ENCODE peak calls at places on chromosomes 5 and 9, in ten cellular contexts. E, S, X, P, U, N, Z, C, L and I are unnamed samples.

GRCh38 chr5:122076023-122076422 is 2.0 kb downstream of the LOX start:
- DNase-seq in E (no peak), S (no peak), X (no peak), P (no peak), U (no peak), N (peak; percentile 62), Z (no peak), C (no peak), L (peak; percentile 78), I (no peak)

GRCh38 chr9:115292584-115293271 is 174.8 kb upstream of the TNC start:
- DNase-seq in E (no peak), S (no peak), X (no peak), P (no peak), U (no peak), N (no peak), Z (no peak), C (no peak), L (no peak), I (no peak)

GRCh38 chr9:77678136-77678535 is 30.0 kb upstream of the GNA14 start:
- DNase-seq in E (no peak), S (no peak), X (no peak), P (no peak), U (no peak), N (peak; percentile 5), Z (no peak), C (no peak), L (peak; percentile 36), I (no peak)

GRCh38 chr5:36953043-36953442 is 76.5 kb downstream of the NIPBL start:
- DNase-seq in E (no peak), S (no peak), X (no peak), P (no peak), U (no peak), N (no peak), Z (no peak), C (no peak), L (no peak), I (no peak)

GRCh38 chr5:74766348-74766886 is 500 bp downstream of the GFM2 start:
- DNase-seq in E (no peak), S (peak; percentile 55), X (no peak), P (no peak), U (no peak), N (peak; percentile 73), Z (no peak), C (peak; percentile 17), L (peak; percentile 84), I (no peak)

GRCh38 chr5:174454464-174454863 is 269.9 kb upstream of the MSX2 start:
- DNase-seq in E (no peak), S (no peak), X (no peak), P (no peak), U (no peak), N (no peak), Z (no peak), C (no peak), L (no peak), I (no peak)

GRCh38 chr5:133763744-133764143 is 151.4 kb upstream of the FSTL4 start:
- DNase-seq in E (no peak), S (no peak), X (no peak), P (no peak), U (no peak), N (no peak), Z (no peak), C (peak; percentile 38), L (no peak), I (no peak)

GRCh38 chr5:149550608-149551226 is 522 bp downstream of the CSNK1A1 start:
- DNase-seq in E (no peak), S (no peak), X (peak; percentile 15), P (no peak), U (no peak), N (no peak), Z (no peak), C (no peak), L (no peak), I (peak; percentile 29)

GRCh38 chr5:64333891-64334290 is 168.2 kb downstream of the RNF180 start:
- DNase-seq in E (no peak), S (no peak), X (no peak), P (no peak), U (no peak), N (no peak), Z (no peak), C (no peak), L (peak; percentile 85), I (no peak)

GRCh38 chr5:82931110-82931509 is 146.1 kb downstream of the TMEM167A start:
- DNase-seq in E (no peak), S (no peak), X (no peak), P (no peak), U (no peak), N (peak; percentile 46), Z (no peak), C (no peak), L (peak; percentile 38), I (no peak)

GRCh38 chr5:22514231-22514630 is 338.9 kb downstream of the CDH12 start:
- DNase-seq in E (no peak), S (no peak), X (no peak), P (no peak), U (no peak), N (no peak), Z (no peak), C (no peak), L (no peak), I (no peak)

GRCh38 chr9:109707355-109707754 is 72.6 kb upstream of the PALM2AKAP2 start:
- DNase-seq in E (peak; percentile 77), S (no peak), X (no peak), P (no peak), U (no peak), N (no peak), Z (no peak), C (no peak), L (no peak), I (no peak)

GRCh38 chr5:143004361-143004802 is 234.2 kb downstream of the ARHGAP26 start:
- DNase-seq in E (no peak), S (no peak), X (no peak), P (no peak), U (no peak), N (no peak), Z (no peak), C (no peak), L (peak; percentile 89), I (no peak)

GRCh38 chr5:152644316-152644715 is 239.2 kb upstream of the NMUR2 start:
- DNase-seq in E (no peak), S (no peak), X (no peak), P (no peak), U (no peak), N (no peak), Z (no peak), C (no peak), L (peak; percentile 86), I (no peak)

GRCh38 chr5:135221187-135221473 is 177.9 kb downstream of the MACROH2A1 start:
- DNase-seq in E (no peak), S (no peak), X (no peak), P (no peak), U (no peak), N (no peak), Z (no peak), C (no peak), L (no peak), I (no peak)

GRCh38 chr9:3343671-3344070 is 182.1 kb downstream of the RFX3 start:
- DNase-seq in E (no peak), S (no peak), X (no peak), P (no peak), U (no peak), N (no peak), Z (no peak), C (no peak), L (peak; percentile 13), I (no peak)

GRCh38 chr9:95085861-95086563 is 231.5 kb downstream of the FANCC start:
- DNase-seq in E (peak; percentile 70), S (no peak), X (no peak), P (no peak), U (no peak), N (no peak), Z (no peak), C (no peak), L (no peak), I (peak; percentile 65)

GRCh38 chr9:98538626-98539031 is 170.1 kb downstream of the GABBR2 start:
- DNase-seq in E (no peak), S (peak; percentile 54), X (no peak), P (no peak), U (no peak), N (peak; percentile 30), Z (no peak), C (peak; percentile 93), L (peak; percentile 45), I (no peak)

GRCh38 chr9:99432075-99432474 is 210.0 kb downstream of the SEC61B start:
- DNase-seq in E (no peak), S (no peak), X (no peak), P (no peak), U (no peak), N (no peak), Z (no peak), C (no peak), L (no peak), I (no peak)

GRCh38 chr9:120729796-120730195 is 15.5 kb upstream of the MEGF9 start:
- DNase-seq in E (no peak), S (no peak), X (no peak), P (no peak), U (no peak), N (no peak), Z (no peak), C (no peak), L (peak; percentile 15), I (no peak)

GRCh38 chr5:66967826-66968262 is 228.8 kb downstream of the CD180 start:
- DNase-seq in E (no peak), S (no peak), X (no peak), P (peak; percentile 62), U (no peak), N (no peak), Z (no peak), C (no peak), L (no peak), I (no peak)

GRCh38 chr9:96719538-96720315 is 58.2 kb downstream of the ZNF510 start:
- DNase-seq in E (no peak), S (no peak), X (no peak), P (peak; percentile 54), U (no peak), N (no peak), Z (no peak), C (peak; percentile 82), L (peak; percentile 29), I (peak; percentile 69)

GRCh38 chr5:34742112-34742511 is 86.0 kb downstream of the RAI14 start:
- DNase-seq in E (no peak), S (no peak), X (no peak), P (no peak), U (no peak), N (no peak), Z (no peak), C (no peak), L (no peak), I (no peak)

GRCh38 chr5:74506119-74506518 is 134.4 kb downstream of the ENC1 start:
- DNase-seq in E (no peak), S (no peak), X (no peak), P (no peak), U (no peak), N (no peak), Z (no peak), C (no peak), L (no peak), I (no peak)

GRCh38 chr5:61991861-61992260 is 314.1 kb upstream of the KIF2A start:
- DNase-seq in E (no peak), S (no peak), X (no peak), P (no peak), U (no peak), N (no peak), Z (no peak), C (no peak), L (peak; percentile 19), I (no peak)

GRCh38 chr9:104911029-104911607 is 16.8 kb downstream of the ABCA1 start:
- DNase-seq in E (no peak), S (peak; percentile 51), X (no peak), P (no peak), U (no peak), N (peak; percentile 32), Z (no peak), C (no peak), L (peak; percentile 44), I (no peak)

GRCh38 chr9:110179734-110180133 is 28.2 kb downstream of the C9orf152 start:
- DNase-seq in E (no peak), S (peak; percentile 43), X (no peak), P (no peak), U (no peak), N (peak; percentile 87), Z (no peak), C (no peak), L (peak; percentile 84), I (no peak)